ENCODE peak calls at places on chromosomes 2 and 18, in five cellular contexts. N is adrenal gland, J is ovary, P is WERI-Rb-1, D is A549. H is an unnamed sample.

GRCh38 chr18:44733069-44733753 is 52.5 kb downstream of the SETBP1 start:
- DNase-seq in N (no peak), J (no peak), P (no peak), D (peak), H (peak)

GRCh38 chr2:68357608-68358337 is 7.3 kb upstream of the PLEK start:
- DNase-seq in N (no peak), J (no peak), P (peak), D (peak), H (peak)

GRCh38 chr18:74479486-74480148 is 16.5 kb upstream of the CNDP2 start:
- DNase-seq in N (no peak), J (no peak), P (no peak), D (no peak), H (no peak)

GRCh38 chr18:54958711-54959625 is at the start of gene CCDC68:
- DNase-seq in N (no peak), J (peak), P (no peak), D (peak), H (no peak)

GRCh38 chr2:230932556-230933511 is 7.8 kb upstream of the GPR55 start:
- DNase-seq in N (no peak), J (peak), P (no peak), D (no peak), H (peak)

GRCh38 chr2:15731889-15732271 is 140.2 kb downstream of the DDX1 start:
- DNase-seq in N (no peak), J (no peak), P (no peak), D (no peak), H (no peak)

GRCh38 chr18:12403601-12404506 is 3.9 kb upstream of the PRELID3A start:
- DNase-seq in N (no peak), J (no peak), P (no peak), D (peak), H (peak)

GRCh38 chr2:233273120-233273519 is 21.6 kb downstream of the ATG16L1 start:
- DNase-seq in N (no peak), J (no peak), P (no peak), D (no peak), H (no peak)

GRCh38 chr2:11967946-11968465 is 221.6 kb downstream of the LPIN1 start:
- DNase-seq in N (peak), J (no peak), P (peak), D (no peak), H (peak)

GRCh38 chr2:152242787-152243472 is 67.4 kb upstream of the STAM2 start:
- DNase-seq in N (no peak), J (no peak), P (peak), D (no peak), H (no peak)

GRCh38 chr18:24915547-24915946 is 436.4 kb downstream of the ZNF521 start:
- DNase-seq in N (no peak), J (no peak), P (no peak), D (no peak), H (peak)

GRCh38 chr2:36663851-36664715 is 32.4 kb upstream of the VIT start:
- DNase-seq in N (peak), J (no peak), P (peak), D (peak), H (peak)

GRCh38 chr2:88038263-88039105 is 17.1 kb downstream of the KRCC1 start:
- DNase-seq in N (no peak), J (no peak), P (peak), D (peak), H (peak)

GRCh38 chr18:55998071-55998522 is 410.1 kb upstream of the TCF4 start:
- DNase-seq in N (no peak), J (no peak), P (peak), D (no peak), H (peak)

GRCh38 chr18:12946549-12947354 is 1.1 kb upstream of the SEH1L start:
- DNase-seq in N (peak), J (peak), P (peak), D (peak), H (peak)

GRCh38 chr2:37776487-37776886 is 105.0 kb upstream of the CDC42EP3 start:
- DNase-seq in N (no peak), J (no peak), P (no peak), D (peak), H (peak)

GRCh38 chr2:2981000-2981399 is 396.6 kb downstream of the EIPR1 start:
- DNase-seq in N (no peak), J (no peak), P (no peak), D (no peak), H (no peak)

GRCh38 chr2:177682006-177682405 is 289.4 kb downstream of the AGPS start:
- DNase-seq in N (no peak), J (no peak), P (no peak), D (no peak), H (no peak)

GRCh38 chr2:105777071-105777482 is 32.4 kb downstream of the NCK2 start:
- DNase-seq in N (no peak), J (no peak), P (no peak), D (no peak), H (no peak)

GRCh38 chr2:98731709-98732349 is 897 bp upstream of the MGAT4A start:
- DNase-seq in N (no peak), J (no peak), P (no peak), D (no peak), H (no peak)

GRCh38 chr2:126817172-126817571 is 81.5 kb upstream of the TEX51 start:
- DNase-seq in N (no peak), J (no peak), P (no peak), D (no peak), H (no peak)

GRCh38 chr2:165144315-165144714 is 59.5 kb downstream of the SCN3A start:
- DNase-seq in N (no peak), J (no peak), P (no peak), D (peak), H (no peak)

GRCh38 chr2:42055573-42056514 is 8.0 kb downstream of the PKDCC start:
- DNase-seq in N (no peak), J (no peak), P (no peak), D (peak), H (no peak)

GRCh38 chr2:204892506-204893255 is 347.4 kb downstream of the PARD3B start:
- DNase-seq in N (no peak), J (no peak), P (no peak), D (no peak), H (peak)

GRCh38 chr2:132415256-132416079 is 1.1 kb upstream of the GPR39 start:
- DNase-seq in N (peak), J (no peak), P (peak), D (peak), H (peak)

GRCh38 chr2:233439191-233439590 is 84.9 kb downstream of the DGKD start:
- DNase-seq in N (no peak), J (peak), P (no peak), D (no peak), H (no peak)

GRCh38 chr2:241867776-241868420 is 1.6 kb upstream of the RTP5 start:
- DNase-seq in N (no peak), J (no peak), P (no peak), D (no peak), H (no peak)

GRCh38 chr2:237435844-237436590 is 22.1 kb upstream of the COL6A3 start:
- DNase-seq in N (no peak), J (no peak), P (no peak), D (peak), H (peak)

GRCh38 chr2:121137571-121137970 is 147.4 kb downstream of the TFCP2L1 start:
- DNase-seq in N (no peak), J (no peak), P (no peak), D (no peak), H (no peak)

DNA sequence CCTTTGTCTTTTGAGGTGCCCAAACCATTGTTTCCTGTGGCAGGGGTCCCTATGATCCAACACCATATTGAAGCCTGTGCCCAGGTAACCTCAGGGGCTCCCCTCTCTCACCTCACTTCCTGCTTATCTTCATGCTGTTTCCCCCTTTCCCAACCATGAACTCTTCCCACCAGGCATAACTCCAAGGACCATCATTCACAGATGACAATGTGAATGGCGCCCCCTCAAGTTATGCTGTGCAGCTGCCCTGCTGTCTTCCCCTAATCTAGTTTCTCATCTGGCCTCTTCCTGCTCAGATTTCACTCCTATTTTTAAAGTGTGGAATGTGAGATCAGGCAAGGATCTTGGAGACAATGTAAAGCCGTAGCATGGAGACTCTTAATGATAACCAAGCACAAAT is 1.4 kb downstream of the GMPPA start:
- DNase-seq in N (no peak), J (no peak), P (peak), D (peak), H (no peak)
- TF ChIP-seq CTCF in N (no peak), J (no peak), P (peak), D (no peak), H (peak)

GRCh38 chr18:10454800-10455550 is 540 bp downstream of the APCDD1 start:
- DNase-seq in N (no peak), J (peak), P (peak), D (peak), H (no peak)
- H3K4me3 ChIP-seq in N (peak), J (peak), P (peak), D (peak), H (peak)

GRCh38 chr2:39435254-39435653 is 1.8 kb downstream of the MAP4K3 start:
- DNase-seq in N (no peak), J (no peak), P (peak), D (no peak), H (no peak)

GRCh38 chr2:39437522-39438296 is 624 bp upstream of the MAP4K3 start:
- DNase-seq in N (peak), J (peak), P (peak), D (peak), H (no peak)

GRCh38 chr2:39434233-39434897 is 2.7 kb downstream of the MAP4K3 start:
- DNase-seq in N (no peak), J (no peak), P (no peak), D (no peak), H (no peak)

GRCh38 chr2:39436592-39437521 is at the start of gene MAP4K3:
- DNase-seq in N (peak), J (peak), P (peak), D (peak), H (peak)

GRCh38 chr2:39435974-39436591 is 1.0 kb downstream of the MAP4K3 start:
- DNase-seq in N (no peak), J (peak), P (no peak), D (no peak), H (peak)
- TF ChIP-seq CTCF in N (no peak), J (no peak), P (no peak), D (no peak), H (no peak)

DNA sequence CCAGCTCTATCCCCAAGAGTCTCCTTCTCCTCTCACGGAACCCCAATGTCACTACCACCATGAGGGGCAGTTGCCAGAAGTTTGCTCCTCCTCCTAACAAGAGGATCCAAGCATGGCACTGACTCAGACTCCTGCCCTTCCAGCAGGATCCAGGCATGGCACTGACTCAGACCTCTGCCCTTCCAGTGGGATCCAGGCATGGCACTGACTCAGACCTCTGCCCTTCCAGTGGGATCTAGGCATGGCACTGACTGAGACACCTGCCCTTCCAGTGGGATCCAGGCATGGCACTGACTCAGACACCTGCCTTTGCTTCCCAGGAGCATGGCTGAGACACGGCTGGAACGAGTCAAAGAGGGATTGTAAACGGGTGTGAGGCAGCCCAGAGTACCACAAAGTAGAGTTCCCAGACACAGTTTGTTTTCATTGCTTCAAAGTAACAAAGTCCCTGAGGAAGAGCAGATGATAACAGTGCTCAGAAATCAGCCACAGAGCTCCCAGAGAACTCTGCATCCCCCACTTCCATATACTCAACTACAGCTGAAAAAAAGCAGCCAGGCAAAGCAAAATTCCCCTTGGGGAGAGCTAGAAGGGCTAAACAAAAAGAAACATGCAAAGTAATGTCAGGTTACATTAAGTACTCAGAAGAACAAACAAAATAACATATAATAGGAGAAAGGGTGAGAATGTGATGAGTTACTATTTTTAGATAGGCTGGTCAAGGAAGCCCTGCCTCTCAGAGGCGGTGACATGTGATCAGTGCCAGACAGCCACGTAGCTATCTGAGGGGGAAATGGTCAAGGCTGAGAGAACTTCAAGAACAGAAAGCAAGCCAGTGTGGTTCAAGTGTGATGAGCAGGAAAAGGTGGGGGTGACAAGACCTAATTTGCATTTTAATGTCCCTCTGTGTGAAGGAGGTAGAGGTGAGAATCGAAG is 3.0 kb downstream of the BUB1 start:
- DNase-seq in N (peak), J (no peak), P (no peak), D (peak), H (peak)
- H3K4me3 ChIP-seq in N (no peak), J (no peak), P (no peak), D (no peak), H (no peak)